ENCODE peak calls at places on chromosomes 12 and 14, in ten cellular contexts. T, N, D, I, Z, Q, W, V, U and A are unnamed samples. For H3K4me1, the result is how much of the 10 kb centered on the place peaks cover.

GRCh38 chr12:65881965-65882413 is 57.7 kb downstream of the HMGA2 start:
- DNase-seq in T (peak), N (peak), I (peak), U (no peak), D (peak), V (peak), W (peak), Z (peak), Q (peak), A (no peak)

GRCh38 chr12:98856897-98857540 is 211.9 kb downstream of the APAF1 start:
- DNase-seq in U (no peak), Q (no peak), W (no peak), Z (peak), V (no peak), D (no peak), T (peak), N (no peak), I (no peak), A (no peak)

GRCh38 chr12:85920324-85920947 is 46.3 kb downstream of the NTS start:
- DNase-seq in U (no peak), D (no peak), W (peak), Q (no peak), N (no peak), V (no peak), Z (peak), I (no peak), T (peak), A (no peak)

GRCh38 chr14:58881433-58881832 is 243.7 kb downstream of the DACT1 start:
- DNase-seq in U (no peak), N (no peak), V (no peak), Q (no peak), Z (no peak), I (no peak), W (no peak), T (no peak), D (no peak), A (no peak)

GRCh38 chr12:53097207-53097563 is 282 bp upstream of the IGFBP6 start:
- DNase-seq in Z (no peak), W (no peak), U (no peak), V (peak), N (no peak), I (no peak), D (no peak), T (peak), Q (no peak), A (no peak)

GRCh38 chr12:92942905-92943304 is 13.8 kb upstream of the EEA1 start:
- DNase-seq in Z (no peak), V (peak), U (no peak), W (no peak), I (no peak), N (no peak), T (peak), Q (no peak), D (no peak), A (no peak)

GRCh38 chr14:93962701-93963601 is 13.4 kb downstream of the ASB2 start:
- DNase-seq in U (peak), I (no peak), D (no peak), Z (no peak), Q (peak), N (no peak), W (no peak), V (peak), T (peak), A (no peak)

GRCh38 chr12:57632369-57632897 is 568 bp downstream of the B4GALNT1 start:
- DNase-seq in Z (peak), T (no peak), N (no peak), D (no peak), I (peak), Q (no peak), V (no peak), U (no peak), W (no peak), A (peak)

GRCh38 chr12:57224973-57225679 is 4.4 kb upstream of the SHMT2 start:
- DNase-seq in Q (peak), W (peak), U (no peak), T (no peak), V (no peak), I (no peak), D (peak), Z (peak), N (no peak), A (peak)

GRCh38 chr12:48681416-48681737 is 661 bp downstream of the KANSL2 start:
- DNase-seq in N (no peak), Z (no peak), Q (no peak), V (no peak), D (no peak), I (no peak), T (no peak), U (no peak), W (no peak), A (no peak)

GRCh38 chr12:26691234-26691970 is 141.6 kb downstream of the ITPR2 start:
- DNase-seq in N (no peak), I (no peak), Z (peak), U (peak), W (peak), V (peak), T (peak), Q (no peak), D (no peak), A (peak)

GRCh38 chr12:27644446-27644845 is 51.8 kb upstream of the REP15 start:
- DNase-seq in I (no peak), D (no peak), T (peak), U (no peak), Z (no peak), W (no peak), Q (no peak), V (no peak), N (no peak), A (no peak)

GRCh38 chr14:95290769-95291440 is 28.8 kb downstream of the CLMN start:
- DNase-seq in Q (peak), W (no peak), D (peak), N (peak), U (no peak), V (peak), Z (no peak), T (no peak), I (no peak), A (peak)

GRCh38 chr14:89427426-89428162 is 10.6 kb upstream of the FOXN3 start:
- DNase-seq in D (no peak), T (no peak), N (no peak), Z (no peak), I (no peak), Q (no peak), V (no peak), W (no peak), U (no peak), A (no peak)
- H3K4me1 ChIP-seq in D (under half), T (under half), N (under half), Z (under half), I (under half), Q (half or more), V (under half), W (under half), U (under half), A (under half)

DNA sequence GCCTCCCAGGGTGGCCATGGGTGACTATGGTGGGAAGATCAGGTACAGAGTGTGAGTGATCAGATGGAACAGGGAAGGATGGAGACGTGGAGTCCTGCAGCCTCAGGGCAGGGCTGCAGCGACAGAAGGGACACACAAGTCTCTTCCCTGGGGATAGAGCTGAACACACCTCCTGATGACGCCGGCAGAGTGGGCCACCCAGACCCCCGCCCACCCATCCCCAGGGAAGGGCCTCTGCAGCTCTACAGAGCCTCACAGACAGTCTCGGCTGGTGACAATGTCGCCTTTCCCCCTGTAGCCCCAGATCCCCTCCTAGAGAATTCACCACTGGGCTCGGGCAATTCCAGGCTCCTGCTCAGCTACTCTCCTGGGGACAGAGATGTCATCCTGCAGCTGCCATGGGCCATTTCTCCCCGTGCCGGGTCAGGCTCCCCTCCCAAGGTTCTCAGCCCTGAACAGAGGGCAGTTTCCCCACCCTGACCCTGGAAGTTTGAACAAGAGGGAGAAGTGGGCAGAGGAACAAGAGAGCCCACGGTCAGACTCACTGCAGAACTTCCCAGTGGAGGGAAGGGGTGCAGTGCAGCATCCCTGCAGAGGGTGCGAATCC is 115.7 kb downstream of the NCOR2 start:
- DNase-seq in U (no peak), T (no peak), N (no peak), W (no peak), I (no peak), D (no peak), Q (no peak), V (no peak), Z (no peak), A (peak)
- H3K4me1 ChIP-seq in U (under half), T (under half), N (under half), W (under half), I (under half), D (half or more), Q (under half), V (under half), Z (under half), A (under half)

GRCh38 chr12:21710944-21711343 is 53.3 kb upstream of the LDHB start:
- DNase-seq in Q (no peak), Z (no peak), N (no peak), T (no peak), D (no peak), W (no peak), U (no peak), I (no peak), V (no peak), A (no peak)
- H3K4me1 ChIP-seq in Q (under half), Z (under half), N (under half), T (under half), D (under half), W (under half), U (under half), I (under half), V (under half), A (under half)

DNA sequence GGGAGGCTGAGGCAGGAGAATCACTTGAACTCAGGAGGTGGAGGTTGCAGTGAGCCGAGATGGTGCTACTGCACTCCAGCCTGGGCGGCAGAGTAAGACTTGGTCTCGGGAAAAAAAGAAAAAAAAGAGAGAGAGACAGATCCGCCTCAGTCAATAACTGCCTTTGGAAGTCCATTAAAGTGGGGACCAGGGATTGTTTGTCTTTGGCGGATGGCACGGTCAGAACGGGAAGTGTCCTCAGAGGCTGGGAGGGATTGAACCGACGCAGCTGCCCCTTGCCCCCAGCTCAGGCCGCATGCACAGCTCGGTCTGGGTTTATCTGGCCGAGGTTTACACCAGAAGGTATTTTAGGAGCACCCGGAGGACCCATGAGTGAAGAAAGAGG is 54.4 kb downstream of the TESC start:
- DNase-seq in W (no peak), U (no peak), T (no peak), N (no peak), Q (no peak), D (no peak), I (no peak), Z (no peak), V (no peak), A (no peak)
- H3K4me1 ChIP-seq in W (half or more), U (under half), T (under half), N (under half), Q (under half), D (under half), I (under half), Z (under half), V (under half), A (under half)

DNA sequence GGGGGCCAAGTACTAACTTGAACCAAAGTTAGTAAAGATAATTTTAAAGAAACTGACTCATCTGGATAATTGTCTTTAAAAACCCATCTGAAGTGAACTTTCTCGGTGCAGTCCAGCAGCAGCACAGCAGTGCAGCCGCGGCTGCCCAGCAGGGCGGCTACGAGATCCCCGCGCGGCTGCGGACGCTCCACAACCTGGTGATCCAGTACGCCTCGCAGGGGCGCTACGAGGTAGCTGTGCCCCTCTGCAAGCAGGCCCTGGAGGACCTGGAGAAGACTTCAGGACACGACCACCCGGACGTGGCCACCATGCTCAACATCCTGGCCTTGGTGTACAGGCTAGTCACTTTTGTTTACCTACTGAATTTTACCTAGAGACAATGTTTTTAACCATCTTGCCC is 33.6 kb downstream of the KLC1 start:
- DNase-seq in Q (no peak), U (no peak), I (no peak), T (no peak), N (no peak), Z (no peak), W (no peak), D (no peak), V (no peak), A (no peak)
- H3K4me1 ChIP-seq in Q (under half), U (under half), I (under half), T (under half), N (under half), Z (under half), W (under half), D (under half), V (under half), A (under half)

GRCh38 chr14:100080206-100080605 is 15.0 kb downstream of the EVL start:
- DNase-seq in T (no peak), U (no peak), D (no peak), Z (no peak), W (no peak), Q (no peak), I (no peak), N (no peak), V (no peak), A (no peak)
- H3K4me1 ChIP-seq in T (under half), U (under half), D (under half), Z (under half), W (under half), Q (under half), I (under half), N (under half), V (under half), A (under half)

GRCh38 chr14:68942281-68943035 is 36.6 kb downstream of the ACTN1 start:
- DNase-seq in D (no peak), N (no peak), T (no peak), I (no peak), Q (no peak), Z (no peak), W (no peak), V (no peak), U (peak), A (no peak)

GRCh38 chr14:68944162-68944561 is 34.9 kb downstream of the ACTN1 start:
- DNase-seq in Z (no peak), I (no peak), Q (no peak), T (no peak), U (no peak), V (no peak), W (no peak), N (no peak), D (no peak), A (peak)

GRCh38 chr14:68941820-68942219 is 37.3 kb downstream of the ACTN1 start:
- DNase-seq in W (peak), I (peak), Q (peak), V (peak), D (no peak), Z (peak), U (peak), T (peak), N (peak), A (no peak)

GRCh38 chr14:68945190-68945584 is 33.9 kb downstream of the ACTN1 start:
- DNase-seq in Q (no peak), D (no peak), I (no peak), T (no peak), U (no peak), W (no peak), V (no peak), Z (no peak), N (no peak), A (no peak)

GRCh38 chr14:68943107-68943506 is 36.0 kb downstream of the ACTN1 start:
- DNase-seq in N (no peak), Z (no peak), Q (no peak), V (no peak), D (no peak), I (no peak), T (no peak), U (no peak), W (no peak), A (no peak)
- H3K4me1 ChIP-seq in N (under half), Z (under half), Q (half or more), V (half or more), D (half or more), I (under half), T (half or more), U (half or more), W (half or more), A (half or more)

DNA sequence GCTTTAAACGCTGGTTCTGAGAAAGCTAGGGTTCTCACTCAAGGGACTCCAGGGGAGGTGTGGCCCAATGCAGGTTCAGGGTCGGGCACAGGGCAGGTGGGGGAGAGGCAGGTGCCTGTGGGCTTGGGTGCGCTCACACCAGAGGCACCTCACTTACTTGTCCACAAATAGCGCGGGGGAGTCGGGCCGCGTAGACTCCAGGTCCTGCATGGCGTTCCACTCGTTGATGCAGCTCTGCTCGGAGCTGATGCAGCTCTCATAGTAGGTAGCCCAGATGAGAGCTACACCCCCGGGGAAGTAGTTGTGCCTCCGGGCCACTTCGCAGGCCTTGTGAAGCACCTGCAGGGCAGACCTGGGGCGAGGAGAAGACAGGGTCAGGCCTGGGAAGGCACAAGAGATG is 49.9 kb downstream of the SSH1 start:
- DNase-seq in I (no peak), D (no peak), V (no peak), Q (no peak), U (no peak), Z (no peak), T (no peak), N (no peak), W (no peak), A (no peak)
- H3K4me1 ChIP-seq in I (under half), D (under half), V (under half), Q (under half), U (under half), Z (under half), T (under half), N (under half), W (under half), A (under half)

GRCh38 chr14:68783408-68784297 is 9.2 kb downstream of the ZFP36L1 start:
- DNase-seq in Z (no peak), U (no peak), V (peak), N (no peak), I (peak), Q (peak), T (no peak), D (peak), W (no peak), A (no peak)

GRCh38 chr14:68781161-68782021 is 11.5 kb downstream of the ZFP36L1 start:
- DNase-seq in U (no peak), N (no peak), Q (peak), D (peak), T (no peak), Z (no peak), V (peak), I (peak), W (no peak), A (no peak)

GRCh38 chr14:68780358-68781160 is 12.3 kb downstream of the ZFP36L1 start:
- DNase-seq in W (no peak), Q (peak), V (peak), U (no peak), N (peak), T (peak), D (peak), I (peak), Z (peak), A (no peak)

GRCh38 chr14:68784298-68784910 is 8.5 kb downstream of the ZFP36L1 start:
- DNase-seq in U (no peak), Z (no peak), T (no peak), Q (peak), V (peak), W (no peak), I (peak), N (no peak), D (peak), A (no peak)

GRCh38 chr14:68782091-68782981 is 10.5 kb downstream of the ZFP36L1 start:
- DNase-seq in I (peak), Z (no peak), N (no peak), U (no peak), D (no peak), V (peak), W (no peak), Q (no peak), T (no peak), A (no peak)
- H3K4me1 ChIP-seq in I (under half), Z (under half), N (under half), U (under half), D (half or more), V (under half), W (under half), Q (half or more), T (half or more), A (under half)